ENCODE peak calls at places on chromosomes 5 and 9, in ten cellular contexts. One of them, this sample, is unnamed.

GRCh38 chr9:27157086-27157485 is 48.1 kb downstream of the TEK start:
- DNase-seq in CD4-positive, alpha-beta T cell: no peak
- DNase-seq in PC-3: peak
- DNase-seq in chondrocyte: no peak
- DNase-seq in upper lobe of left lung: no peak
- DNase-seq in sigmoid colon: no peak
- DNase-seq in fibroblast of lung: no peak
- DNase-seq in HCT116: no peak
- DNase-seq in fibroblast of pulmonary artery: no peak
- DNase-seq in progenitor cell of endocrine pancreas: no peak
- DNase-seq in this sample: no peak

GRCh38 chr9:98658965-98659364 is 49.8 kb downstream of the GABBR2 start:
- DNase-seq in chondrocyte: no peak
- DNase-seq in fibroblast of pulmonary artery: peak
- DNase-seq in progenitor cell of endocrine pancreas: no peak
- DNase-seq in fibroblast of lung: peak
- DNase-seq in PC-3: peak
- DNase-seq in CD4-positive, alpha-beta T cell: no peak
- DNase-seq in HCT116: no peak
- DNase-seq in upper lobe of left lung: no peak
- DNase-seq in sigmoid colon: no peak
- DNase-seq in this sample: no peak

GRCh38 chr9:95189230-95190098 is 128.0 kb downstream of the FANCC start:
- DNase-seq in progenitor cell of endocrine pancreas: no peak
- DNase-seq in PC-3: no peak
- DNase-seq in sigmoid colon: peak
- DNase-seq in upper lobe of left lung: no peak
- DNase-seq in HCT116: no peak
- DNase-seq in CD4-positive, alpha-beta T cell: no peak
- DNase-seq in fibroblast of pulmonary artery: peak
- DNase-seq in fibroblast of lung: peak
- DNase-seq in chondrocyte: no peak
- DNase-seq in this sample: no peak

GRCh38 chr5:16669776-16670175 is 53.0 kb upstream of the RETREG1 start:
- DNase-seq in upper lobe of left lung: no peak
- DNase-seq in HCT116: no peak
- DNase-seq in PC-3: no peak
- DNase-seq in progenitor cell of endocrine pancreas: no peak
- DNase-seq in fibroblast of pulmonary artery: peak
- DNase-seq in chondrocyte: no peak
- DNase-seq in sigmoid colon: no peak
- DNase-seq in fibroblast of lung: peak
- DNase-seq in CD4-positive, alpha-beta T cell: no peak
- DNase-seq in this sample: no peak

GRCh38 chr5:155539958-155540595 is 526.5 kb downstream of the KIF4B start:
- DNase-seq in fibroblast of pulmonary artery: no peak
- DNase-seq in HCT116: no peak
- DNase-seq in CD4-positive, alpha-beta T cell: no peak
- DNase-seq in sigmoid colon: no peak
- DNase-seq in progenitor cell of endocrine pancreas: no peak
- DNase-seq in PC-3: no peak
- DNase-seq in upper lobe of left lung: no peak
- DNase-seq in chondrocyte: no peak
- DNase-seq in fibroblast of lung: no peak
- DNase-seq in this sample: no peak

GRCh38 chr9:73869261-73869660 is 627.9 kb upstream of the RORB start:
- DNase-seq in chondrocyte: no peak
- DNase-seq in HCT116: no peak
- DNase-seq in upper lobe of left lung: no peak
- DNase-seq in PC-3: peak
- DNase-seq in CD4-positive, alpha-beta T cell: no peak
- DNase-seq in fibroblast of pulmonary artery: peak
- DNase-seq in sigmoid colon: no peak
- DNase-seq in fibroblast of lung: peak
- DNase-seq in progenitor cell of endocrine pancreas: no peak
- DNase-seq in this sample: no peak

GRCh38 chr9:90943341-90943740 is 141.7 kb downstream of the SYK start:
- DNase-seq in CD4-positive, alpha-beta T cell: no peak
- DNase-seq in HCT116: no peak
- DNase-seq in fibroblast of lung: peak
- DNase-seq in fibroblast of pulmonary artery: no peak
- DNase-seq in progenitor cell of endocrine pancreas: no peak
- DNase-seq in chondrocyte: no peak
- DNase-seq in sigmoid colon: no peak
- DNase-seq in upper lobe of left lung: no peak
- DNase-seq in PC-3: peak
- DNase-seq in this sample: no peak

GRCh38 chr5:142486020-142486419 is 161.2 kb upstream of the SPRY4 start:
- DNase-seq in fibroblast of pulmonary artery: no peak
- DNase-seq in progenitor cell of endocrine pancreas: no peak
- DNase-seq in upper lobe of left lung: no peak
- DNase-seq in HCT116: no peak
- DNase-seq in PC-3: no peak
- DNase-seq in CD4-positive, alpha-beta T cell: no peak
- DNase-seq in sigmoid colon: no peak
- DNase-seq in chondrocyte: no peak
- DNase-seq in fibroblast of lung: no peak
- DNase-seq in this sample: no peak

GRCh38 chr9:111008148-111009075 is 29.9 kb downstream of the LPAR1 start:
- DNase-seq in PC-3: no peak
- DNase-seq in CD4-positive, alpha-beta T cell: no peak
- DNase-seq in HCT116: no peak
- DNase-seq in chondrocyte: no peak
- DNase-seq in progenitor cell of endocrine pancreas: no peak
- DNase-seq in upper lobe of left lung: no peak
- DNase-seq in fibroblast of lung: peak
- DNase-seq in sigmoid colon: no peak
- DNase-seq in fibroblast of pulmonary artery: no peak
- DNase-seq in this sample: no peak

GRCh38 chr5:146390469-146390868 is 51.8 kb downstream of the POU4F3 start:
- DNase-seq in sigmoid colon: no peak
- DNase-seq in chondrocyte: no peak
- DNase-seq in PC-3: peak
- DNase-seq in fibroblast of lung: no peak
- DNase-seq in progenitor cell of endocrine pancreas: no peak
- DNase-seq in fibroblast of pulmonary artery: no peak
- DNase-seq in CD4-positive, alpha-beta T cell: no peak
- DNase-seq in upper lobe of left lung: no peak
- DNase-seq in HCT116: peak
- DNase-seq in this sample: no peak

GRCh38 chr5:96816430-96816939 is 8.7 kb upstream of the ERAP1 start:
- DNase-seq in chondrocyte: no peak
- DNase-seq in PC-3: no peak
- DNase-seq in fibroblast of pulmonary artery: no peak
- DNase-seq in sigmoid colon: no peak
- DNase-seq in fibroblast of lung: peak
- DNase-seq in progenitor cell of endocrine pancreas: no peak
- DNase-seq in CD4-positive, alpha-beta T cell: peak
- DNase-seq in HCT116: no peak
- DNase-seq in upper lobe of left lung: no peak
- DNase-seq in this sample: no peak

GRCh38 chr5:31827862-31828261 is 188.9 kb downstream of the PDZD2 start:
- DNase-seq in PC-3: peak
- DNase-seq in progenitor cell of endocrine pancreas: no peak
- DNase-seq in upper lobe of left lung: no peak
- DNase-seq in fibroblast of pulmonary artery: no peak
- DNase-seq in chondrocyte: no peak
- DNase-seq in fibroblast of lung: peak
- DNase-seq in HCT116: no peak
- DNase-seq in CD4-positive, alpha-beta T cell: no peak
- DNase-seq in sigmoid colon: no peak
- DNase-seq in this sample: no peak

GRCh38 chr9:91771027-91771426 is 179.0 kb downstream of the ROR2 start:
- DNase-seq in progenitor cell of endocrine pancreas: no peak
- DNase-seq in PC-3: peak
- DNase-seq in chondrocyte: no peak
- DNase-seq in fibroblast of lung: peak
- DNase-seq in sigmoid colon: peak
- DNase-seq in upper lobe of left lung: no peak
- DNase-seq in HCT116: no peak
- DNase-seq in CD4-positive, alpha-beta T cell: no peak
- DNase-seq in fibroblast of pulmonary artery: peak
- DNase-seq in this sample: no peak

GRCh38 chr5:135489466-135490244 is 37.5 kb upstream of the TIFAB start:
- DNase-seq in fibroblast of lung: no peak
- DNase-seq in PC-3: no peak
- DNase-seq in progenitor cell of endocrine pancreas: no peak
- DNase-seq in CD4-positive, alpha-beta T cell: no peak
- DNase-seq in fibroblast of pulmonary artery: no peak
- DNase-seq in chondrocyte: no peak
- DNase-seq in sigmoid colon: no peak
- DNase-seq in HCT116: no peak
- DNase-seq in upper lobe of left lung: peak
- DNase-seq in this sample: no peak

GRCh38 chr5:177557041-177557647 is 2.8 kb upstream of the FAM193B start:
- DNase-seq in sigmoid colon: no peak
- DNase-seq in fibroblast of lung: no peak
- DNase-seq in upper lobe of left lung: no peak
- DNase-seq in chondrocyte: no peak
- DNase-seq in CD4-positive, alpha-beta T cell: no peak
- DNase-seq in progenitor cell of endocrine pancreas: no peak
- DNase-seq in fibroblast of pulmonary artery: no peak
- DNase-seq in PC-3: no peak
- DNase-seq in HCT116: no peak
- DNase-seq in this sample: no peak

GRCh38 chr9:107141967-107142366 is 141.1 kb upstream of the RAD23B start:
- DNase-seq in fibroblast of pulmonary artery: peak
- DNase-seq in CD4-positive, alpha-beta T cell: no peak
- DNase-seq in upper lobe of left lung: no peak
- DNase-seq in HCT116: peak
- DNase-seq in sigmoid colon: no peak
- DNase-seq in fibroblast of lung: peak
- DNase-seq in progenitor cell of endocrine pancreas: no peak
- DNase-seq in PC-3: peak
- DNase-seq in chondrocyte: no peak
- DNase-seq in this sample: no peak
- TF ChIP-seq CTCF in fibroblast of pulmonary artery: peak
- TF ChIP-seq CTCF in CD4-positive, alpha-beta T cell: no peak
- TF ChIP-seq CTCF in upper lobe of left lung: no peak
- TF ChIP-seq CTCF in HCT116: peak
- TF ChIP-seq CTCF in sigmoid colon: no peak
- TF ChIP-seq CTCF in fibroblast of lung: peak
- TF ChIP-seq CTCF in progenitor cell of endocrine pancreas: no peak
- TF ChIP-seq CTCF in PC-3: peak
- TF ChIP-seq CTCF in chondrocyte: peak
- TF ChIP-seq CTCF in this sample: no peak

DNA sequence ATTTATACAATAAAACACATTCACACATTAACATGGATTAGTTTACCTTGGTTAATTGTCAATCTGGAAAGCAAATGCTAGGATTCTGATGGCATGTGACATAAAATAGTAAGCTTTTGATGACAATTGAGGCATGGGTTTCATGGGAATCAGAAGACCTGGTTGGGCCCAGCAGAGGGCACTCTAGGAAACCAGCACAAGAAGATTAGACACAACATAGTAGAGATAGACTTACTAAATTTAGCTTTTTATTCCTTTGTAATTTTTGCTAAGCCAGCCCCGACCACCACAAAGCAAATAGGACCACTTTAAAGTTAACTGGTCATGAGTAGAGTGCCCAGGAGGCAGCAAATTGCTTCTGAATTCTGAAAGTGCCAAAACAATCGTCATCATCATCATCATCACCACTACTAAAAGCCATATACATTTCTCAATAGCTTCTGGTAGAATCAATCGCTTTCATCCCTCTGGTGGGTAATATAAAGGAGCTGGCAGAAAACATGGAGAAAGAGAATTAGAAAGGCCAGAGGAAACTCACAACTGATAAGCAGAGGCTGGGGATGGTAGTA is 163.2 kb downstream of the ARRDC3 start:
- DNase-seq in progenitor cell of endocrine pancreas: no peak
- DNase-seq in sigmoid colon: no peak
- DNase-seq in PC-3: peak
- DNase-seq in upper lobe of left lung: no peak
- DNase-seq in HCT116: peak
- DNase-seq in fibroblast of lung: no peak
- DNase-seq in fibroblast of pulmonary artery: peak
- DNase-seq in CD4-positive, alpha-beta T cell: no peak
- DNase-seq in chondrocyte: no peak
- DNase-seq in this sample: no peak
- TF ChIP-seq CTCF in progenitor cell of endocrine pancreas: peak
- TF ChIP-seq CTCF in sigmoid colon: no peak
- TF ChIP-seq CTCF in PC-3: peak
- TF ChIP-seq CTCF in upper lobe of left lung: no peak
- TF ChIP-seq CTCF in HCT116: peak
- TF ChIP-seq CTCF in fibroblast of lung: peak
- TF ChIP-seq CTCF in fibroblast of pulmonary artery: peak
- TF ChIP-seq CTCF in CD4-positive, alpha-beta T cell: peak
- TF ChIP-seq CTCF in chondrocyte: peak
- TF ChIP-seq CTCF in this sample: no peak

GRCh38 chr5:14153932-14154646 is 10.9 kb downstream of the TRIO start:
- DNase-seq in fibroblast of pulmonary artery: peak
- DNase-seq in chondrocyte: no peak
- DNase-seq in upper lobe of left lung: no peak
- DNase-seq in fibroblast of lung: peak
- DNase-seq in sigmoid colon: peak
- DNase-seq in PC-3: peak
- DNase-seq in progenitor cell of endocrine pancreas: no peak
- DNase-seq in CD4-positive, alpha-beta T cell: no peak
- DNase-seq in HCT116: no peak
- DNase-seq in this sample: no peak
- TF ChIP-seq CTCF in fibroblast of pulmonary artery: no peak
- TF ChIP-seq CTCF in chondrocyte: no peak
- TF ChIP-seq CTCF in upper lobe of left lung: no peak
- TF ChIP-seq CTCF in fibroblast of lung: no peak
- TF ChIP-seq CTCF in sigmoid colon: no peak
- TF ChIP-seq CTCF in PC-3: no peak
- TF ChIP-seq CTCF in progenitor cell of endocrine pancreas: no peak
- TF ChIP-seq CTCF in CD4-positive, alpha-beta T cell: no peak
- TF ChIP-seq CTCF in HCT116: no peak
- TF ChIP-seq CTCF in this sample: no peak

GRCh38 chr9:36158122-36158521 is 11.1 kb upstream of the CCIN start:
- DNase-seq in progenitor cell of endocrine pancreas: no peak
- DNase-seq in chondrocyte: no peak
- DNase-seq in CD4-positive, alpha-beta T cell: no peak
- DNase-seq in sigmoid colon: no peak
- DNase-seq in PC-3: no peak
- DNase-seq in fibroblast of lung: peak
- DNase-seq in HCT116: no peak
- DNase-seq in fibroblast of pulmonary artery: peak
- DNase-seq in upper lobe of left lung: no peak
- DNase-seq in this sample: no peak

GRCh38 chr9:36150529-36151305 is 14.2 kb downstream of the GLIPR2 start:
- DNase-seq in chondrocyte: no peak
- DNase-seq in HCT116: no peak
- DNase-seq in CD4-positive, alpha-beta T cell: no peak
- DNase-seq in sigmoid colon: no peak
- DNase-seq in PC-3: no peak
- DNase-seq in progenitor cell of endocrine pancreas: no peak
- DNase-seq in fibroblast of pulmonary artery: peak
- DNase-seq in fibroblast of lung: peak
- DNase-seq in upper lobe of left lung: no peak
- DNase-seq in this sample: no peak

GRCh38 chr9:36152741-36153438 is 16.3 kb upstream of the CCIN start:
- DNase-seq in fibroblast of pulmonary artery: no peak
- DNase-seq in fibroblast of lung: no peak
- DNase-seq in PC-3: no peak
- DNase-seq in upper lobe of left lung: no peak
- DNase-seq in HCT116: no peak
- DNase-seq in CD4-positive, alpha-beta T cell: no peak
- DNase-seq in progenitor cell of endocrine pancreas: no peak
- DNase-seq in sigmoid colon: no peak
- DNase-seq in chondrocyte: peak
- DNase-seq in this sample: no peak

GRCh38 chr9:36151306-36152210 is 15.0 kb downstream of the GLIPR2 start:
- DNase-seq in chondrocyte: no peak
- DNase-seq in CD4-positive, alpha-beta T cell: peak
- DNase-seq in sigmoid colon: peak
- DNase-seq in HCT116: no peak
- DNase-seq in upper lobe of left lung: no peak
- DNase-seq in fibroblast of lung: peak
- DNase-seq in progenitor cell of endocrine pancreas: no peak
- DNase-seq in fibroblast of pulmonary artery: peak
- DNase-seq in PC-3: peak
- DNase-seq in this sample: no peak

GRCh38 chr9:36154213-36154952 is 14.8 kb upstream of the CCIN start:
- DNase-seq in upper lobe of left lung: no peak
- DNase-seq in sigmoid colon: peak
- DNase-seq in PC-3: peak
- DNase-seq in HCT116: no peak
- DNase-seq in progenitor cell of endocrine pancreas: no peak
- DNase-seq in chondrocyte: no peak
- DNase-seq in fibroblast of pulmonary artery: peak
- DNase-seq in fibroblast of lung: peak
- DNase-seq in CD4-positive, alpha-beta T cell: no peak
- DNase-seq in this sample: no peak
- TF ChIP-seq CTCF in upper lobe of left lung: no peak
- TF ChIP-seq CTCF in sigmoid colon: no peak
- TF ChIP-seq CTCF in PC-3: no peak
- TF ChIP-seq CTCF in HCT116: no peak
- TF ChIP-seq CTCF in progenitor cell of endocrine pancreas: no peak
- TF ChIP-seq CTCF in chondrocyte: no peak
- TF ChIP-seq CTCF in fibroblast of pulmonary artery: no peak
- TF ChIP-seq CTCF in fibroblast of lung: no peak
- TF ChIP-seq CTCF in CD4-positive, alpha-beta T cell: no peak
- TF ChIP-seq CTCF in this sample: no peak